ENCODE peak calls at places on chromosomes 16 and 17, in eight cellular contexts. S is AG04450, V is osteocyte, U is GM12865, Y is omental fat pad, T is iris pigment epithelial cell, L is lung, B is WTC11. Q is an unnamed sample.

GRCh38 chr17:39606434-39607056 is 1.2 kb downstream of the NEUROD2 start:
- DNase-seq in S (no peak), V (no peak), U (no peak), Y (no peak), T (no peak), L (no peak), B (peak), Q (no peak)

GRCh38 chr16:81625544-81626152 is 153.4 kb upstream of the PLCG2 start:
- DNase-seq in S (no peak), V (no peak), U (peak), Y (no peak), T (peak), L (peak), B (no peak), Q (no peak)

GRCh38 chr17:2421315-2422147 is 20.7 kb upstream of the MNT start:
- DNase-seq in S (no peak), V (no peak), U (no peak), Y (no peak), T (no peak), L (no peak), B (peak), Q (no peak)

GRCh38 chr17:18379246-18380146 is 1.9 kb downstream of the EVPLL start:
- DNase-seq in S (no peak), V (no peak), U (no peak), Y (no peak), T (no peak), L (no peak), B (no peak), Q (no peak)

GRCh38 chr17:66222772-66223350 is 6.4 kb downstream of the APOH start:
- DNase-seq in S (no peak), V (no peak), U (no peak), Y (no peak), T (no peak), L (no peak), B (no peak), Q (no peak)

GRCh38 chr17:10276436-10276835 is 78.0 kb upstream of the GAS7 start:
- DNase-seq in S (no peak), V (no peak), U (no peak), Y (no peak), T (no peak), L (no peak), B (no peak), Q (no peak)

GRCh38 chr17:79834575-79835469 is 4.4 kb downstream of the CBX4 start:
- DNase-seq in S (no peak), V (peak), U (no peak), Y (no peak), T (no peak), L (no peak), B (peak), Q (no peak)

GRCh38 chr16:67928561-67929364 is 2.9 kb downstream of the CTRL start:
- DNase-seq in S (no peak), V (no peak), U (peak), Y (peak), T (peak), L (peak), B (peak), Q (peak)

GRCh38 chr16:82050909-82051357 is 15.9 kb downstream of the HSD17B2 start:
- DNase-seq in S (no peak), V (no peak), U (no peak), Y (no peak), T (no peak), L (no peak), B (no peak), Q (no peak)

GRCh38 chr16:69698404-69698803 is 28.0 kb downstream of the NQO1 start:
- DNase-seq in S (no peak), V (no peak), U (no peak), Y (no peak), T (no peak), L (no peak), B (no peak), Q (no peak)

GRCh38 chr17:48528153-48528912 is 2.5 kb downstream of the HOXB1 start:
- DNase-seq in S (no peak), V (no peak), U (no peak), Y (no peak), T (no peak), L (no peak), B (peak), Q (no peak)

GRCh38 chr17:17767096-17767470 is 69.7 kb downstream of the SREBF1 start:
- DNase-seq in S (no peak), V (no peak), U (no peak), Y (no peak), T (no peak), L (no peak), B (no peak), Q (no peak)